ENCODE peak calls at places on chromosomes 4 and X, in nine cellular contexts. V is OCI-LY7, C is IMR-90, Y is heart right ventricle, S is thyroid gland, J is esophagus muscularis mucosa, L is HCT116, H is GM23248, R is pancreas. O is an unnamed sample.

GRCh38 chr4:113955411-113955810 is 24.0 kb downstream of the ARSJ start:
- DNase-seq in C (no peak), J (no peak), V (no peak), Y (no peak), S (no peak), L (no peak), R (no peak), H (no peak), O (no peak)

GRCh38 chr4:75169020-75169814 is 236.3 kb downstream of the PARM1 start:
- DNase-seq in S (no peak), Y (no peak), J (no peak), V (no peak), R (no peak), L (no peak), H (no peak), C (no peak), O (no peak)

GRCh38 chr4:169716677-169717076 is 41.1 kb downstream of the HPF1 start:
- DNase-seq in J (no peak), V (no peak), L (no peak), R (no peak), Y (no peak), S (no peak), H (peak; percentile 32), C (peak; percentile 44), O (no peak)

GRCh38 chr4:101345271-101345595 is 2.1 kb downstream of the PPP3CA start:
- DNase-seq in H (peak; percentile 70), Y (no peak), R (no peak), C (peak; percentile 24), S (no peak), V (peak; percentile 34), J (no peak), L (no peak), O (peak; percentile 41)

GRCh38 chrX:21354725-21355124 is 19.5 kb upstream of the CNKSR2 start:
- DNase-seq in V (no peak), C (no peak), J (no peak), H (peak; percentile 8), Y (no peak), S (no peak), R (no peak), L (no peak), O (no peak)

GRCh38 chr4:169209388-169209883 is 61.3 kb downstream of the SH3RF1 start:
- DNase-seq in R (no peak), S (no peak), C (no peak), L (no peak), Y (no peak), H (no peak), J (no peak), V (no peak), O (no peak)

GRCh38 chr4:158282252-158282651 is 72.0 kb downstream of the TMEM144 start:
- DNase-seq in Y (no peak), L (peak; percentile 48), V (no peak), S (no peak), C (peak; percentile 40), J (no peak), H (peak; percentile 70), R (no peak), O (no peak)

GRCh38 chr4:2274320-2275043 is 12.6 kb upstream of the MXD4 start:
- DNase-seq in Y (no peak), L (no peak), H (no peak), R (no peak), S (no peak), V (no peak), C (no peak), J (no peak), O (peak; percentile 28)

GRCh38 chr4:8831221-8832129 is 40.2 kb downstream of the HMX1 start:
- DNase-seq in J (no peak), H (no peak), L (no peak), R (no peak), V (no peak), Y (no peak), C (no peak), S (no peak), O (no peak)

GRCh38 chr4:108036252-108036651 is 46.6 kb downstream of the HADH start:
- DNase-seq in H (no peak), L (no peak), V (peak; percentile 98), J (no peak), C (no peak), Y (no peak), S (no peak), R (no peak), O (no peak)

GRCh38 chrX:74351760-74352159 is 47.8 kb downstream of the ZCCHC13 start:
- DNase-seq in L (no peak), C (peak; percentile 13), S (no peak), H (peak; percentile 26), J (no peak), R (no peak), V (no peak), Y (no peak), O (no peak)

GRCh38 chrX:107935200-107935599 is 47.0 kb downstream of the TEX13B start:
- DNase-seq in J (no peak), L (no peak), C (peak; percentile 5), V (no peak), H (peak; percentile 43), R (no peak), S (peak; percentile 3), Y (no peak), O (no peak)

GRCh38 chr4:7705062-7705461 is 234.6 kb downstream of the AFAP1 start:
- DNase-seq in R (peak; percentile 7), V (no peak), S (peak; percentile 21), H (peak; percentile 12), C (no peak), Y (peak; percentile 42), J (no peak), L (no peak), O (peak; percentile 73)

GRCh38 chr4:169015237-169015636 is 5.2 kb upstream of the CBR4 start:
- DNase-seq in L (no peak), R (peak; percentile 88), J (no peak), V (no peak), Y (no peak), S (peak; percentile 58), H (peak; percentile 19), C (no peak), O (peak; percentile 89)

GRCh38 chrX:44828008-44828605 is 15.7 kb upstream of the DUSP21 start:
- DNase-seq in Y (no peak), S (no peak), L (peak; percentile 10), R (no peak), H (peak; percentile 78), C (peak; percentile 93), V (no peak), J (no peak), O (no peak)

GRCh38 chrX:121389976-121390709 is 342.7 kb downstream of the GLUD2 start:
- DNase-seq in L (peak; percentile 40), Y (no peak), H (peak; percentile 13), V (no peak), S (no peak), J (no peak), R (no peak), C (no peak), O (no peak)

GRCh38 chrX:120522820-120523219 is 37.9 kb downstream of the CUL4B start:
- DNase-seq in H (no peak), Y (no peak), S (no peak), L (no peak), J (no peak), R (no peak), V (no peak), C (no peak), O (no peak)

GRCh38 chr4:1082215-1083182 is 30.9 kb downstream of the RNF212 start:
- DNase-seq in R (peak; percentile 92), Y (peak; percentile 24), L (no peak), C (peak; percentile 70), H (peak; percentile 97), V (no peak), S (peak; percentile 99), J (no peak), O (peak; percentile 66)

GRCh38 chrX:46310815-46311497 is 234.3 kb downstream of the ZNF674 start:
- DNase-seq in C (no peak), H (peak; percentile 33), V (no peak), R (no peak), Y (no peak), S (no peak), J (no peak), L (no peak), O (no peak)

GRCh38 chr4:169410839-169411770 is 140.3 kb upstream of the SH3RF1 start:
- DNase-seq in J (no peak), V (peak; percentile 57), R (no peak), H (peak; percentile 3), S (no peak), Y (peak; percentile 43), L (no peak), C (peak; percentile 85), O (no peak)

GRCh38 chrX:47502591-47503222 is 19.7 kb upstream of the ZNF41 start:
- DNase-seq in V (no peak), L (no peak), C (peak; percentile 61), Y (no peak), H (peak; percentile 77), J (no peak), R (no peak), S (no peak), O (no peak)

GRCh38 chr4:106628616-106629606 is 260.3 kb upstream of the GIMD1 start:
- DNase-seq in S (no peak), Y (no peak), H (peak; percentile 36), J (no peak), R (no peak), V (no peak), C (no peak), L (no peak), O (no peak)

GRCh38 chr4:41177016-41177415 is 37.3 kb downstream of the APBB2 start:
- DNase-seq in L (no peak), J (no peak), H (peak; percentile 86), R (no peak), V (no peak), C (peak; percentile 84), S (no peak), Y (no peak), O (no peak)

GRCh38 chrX:15600745-15601144 is at the start of gene ACE2:
- DNase-seq in Y (peak; percentile 7), H (no peak), L (no peak), C (no peak), S (no peak), V (no peak), R (no peak), J (no peak), O (peak; percentile 12)
- H3K27ac ChIP-seq in Y (no peak within 1 kb of the TSS), H (no peak within 1 kb of the TSS), L (no peak within 1 kb of the TSS), C (no peak within 1 kb of the TSS), S (no peak within 1 kb of the TSS), V (no peak within 1 kb of the TSS), R (no peak within 1 kb of the TSS), J (no peak within 1 kb of the TSS), O (no peak within 1 kb of the TSS)

GRCh38 chr4:176272799-176273198 is 3.8 kb upstream of the ASB5 start:
- DNase-seq in S (no peak), C (no peak), L (no peak), R (no peak), H (no peak), J (peak; percentile 26), V (no peak), Y (no peak), O (no peak)
- H3K4me1 ChIP-seq in S (peaks cover 8% of the 10 kb centered on the region), C (peaks cover 8% of the 10 kb centered on the region), L (peaks cover 41% of the 10 kb centered on the region), R (no peaks in the 10 kb centered on the region), H (peaks cover 56% of the 10 kb centered on the region), J (peaks cover 12% of the 10 kb centered on the region), V (no peaks in the 10 kb centered on the region), Y (no peaks in the 10 kb centered on the region), O (no peaks in the 10 kb centered on the region)

GRCh38 chr4:83013931-83014330 is 3.3 kb upstream of the LIN54 start:
- DNase-seq in Y (no peak), H (no peak), C (no peak), V (peak; percentile 38), J (no peak), L (no peak), S (no peak), R (no peak), O (no peak)
- H3K4me3 ChIP-seq in Y (peak overlapping the region; percentile 84), H (peak overlapping the region; percentile 88), C (no peak overlapping the region), V (peak overlapping the region; percentile 97), J (peak overlapping the region; percentile 84), L (no peak overlapping the region), S (no peak overlapping the region), R (peak overlapping the region; percentile 78), O (peak overlapping the region; percentile 58)

GRCh38 chr4:119106036-119107000 is 29.3 kb upstream of the MYOZ2 start:
- DNase-seq in J (no peak), Y (no peak), C (no peak), V (no peak), S (no peak), R (peak; percentile 8), H (peak; percentile 70), L (no peak), O (no peak)
- H3K27ac ChIP-seq in J (no peak overlapping the region), Y (no peak overlapping the region), C (no peak overlapping the region), V (no peak overlapping the region), S (no peak overlapping the region), R (no peak overlapping the region), H (peak overlapping the region; percentile 37), L (no peak overlapping the region), O (no peak overlapping the region)

O was measured in right cardiac atrium.